ENCODE peak calls at places on chromosomes 1 and 21, in five cellular contexts. P, B, H, G and Q are unnamed samples.

GRCh38 chr1:87706198-87706597 is 377.5 kb downstream of the LMO4 start:
- DNase-seq in P (no peak), B (no peak), H (no peak), G (no peak), Q (no peak)

GRCh38 chr1:39076127-39076798 is 50.1 kb downstream of the NDUFS5 start:
- DNase-seq in P (no peak), B (peak), H (peak), G (peak), Q (no peak)

GRCh38 chr1:214833357-214833756 is 230.4 kb downstream of the CENPF start:
- DNase-seq in P (no peak), B (no peak), H (peak), G (no peak), Q (peak)

GRCh38 chr1:157993179-157994080 is at the start of gene KIRREL1:
- DNase-seq in P (no peak), B (peak), H (peak), G (peak), Q (no peak)

GRCh38 chr21:20040768-20041167 is 957.4 kb upstream of the NCAM2 start:
- DNase-seq in P (no peak), B (no peak), H (no peak), G (no peak), Q (no peak)

GRCh38 chr1:185821612-185822385 is 87.6 kb downstream of the HMCN1 start:
- DNase-seq in P (no peak), B (no peak), H (no peak), G (no peak), Q (no peak)

GRCh38 chr1:53172751-53173498 is 23.7 kb upstream of the CPT2 start:
- DNase-seq in P (no peak), B (no peak), H (peak), G (no peak), Q (peak)

GRCh38 chr1:47351305-47351704 is 17.7 kb downstream of the CMPK1 start:
- DNase-seq in P (no peak), B (no peak), H (no peak), G (no peak), Q (no peak)

GRCh38 chr1:96698332-96698983 is 23.1 kb upstream of the PTBP2 start:
- DNase-seq in P (no peak), B (no peak), H (no peak), G (no peak), Q (no peak)

GRCh38 chr1:119987112-119987511 is 82.3 kb downstream of the NOTCH2 start:
- DNase-seq in P (no peak), B (no peak), H (peak), G (peak), Q (peak)

GRCh38 chr1:145872421-145872891 is 13.2 kb downstream of the ANKRD35 start:
- DNase-seq in P (peak), B (peak), H (peak), G (peak), Q (no peak)

GRCh38 chr1:207815913-207816312 is 64.1 kb downstream of the CD46 start:
- DNase-seq in P (peak), B (peak), H (peak), G (no peak), Q (no peak)

GRCh38 chr1:63920154-63921117 is 146.6 kb downstream of the ROR1 start:
- DNase-seq in P (no peak), B (no peak), H (peak), G (no peak), Q (peak)

GRCh38 chr1:48202030-48202752 is 20.3 kb upstream of the SLC5A9 start:
- DNase-seq in P (no peak), B (peak), H (peak), G (peak), Q (peak)

GRCh38 chr21:36718951-36719501 is 20.1 kb downstream of the SIM2 start:
- DNase-seq in P (peak), B (no peak), H (no peak), G (no peak), Q (no peak)

GRCh38 chr1:36203554-36204346 is 20.5 kb upstream of the THRAP3 start:
- DNase-seq in P (no peak), B (peak), H (peak), G (peak), Q (no peak)

GRCh38 chr1:226611301-226611700 is 62.7 kb downstream of the STUM start:
- DNase-seq in P (no peak), B (peak), H (no peak), G (no peak), Q (no peak)

GRCh38 chr1:246482780-246483179 is 24.3 kb downstream of the SMYD3 start:
- DNase-seq in P (no peak), B (no peak), H (peak), G (no peak), Q (no peak)

GRCh38 chr1:246479061-246479460 is 28.0 kb downstream of the SMYD3 start:
- DNase-seq in P (no peak), B (no peak), H (no peak), G (no peak), Q (no peak)

GRCh38 chr1:246488674-246489073 is 18.4 kb downstream of the SMYD3 start:
- DNase-seq in P (no peak), B (no peak), H (no peak), G (no peak), Q (no peak)

GRCh38 chr1:246477634-246478033 is 29.4 kb downstream of the SMYD3 start:
- DNase-seq in P (no peak), B (no peak), H (no peak), G (no peak), Q (no peak)

GRCh38 chr1:246483204-246483933 is 23.7 kb downstream of the SMYD3 start:
- DNase-seq in P (no peak), B (no peak), H (no peak), G (no peak), Q (no peak)
- H3K4me3 ChIP-seq in P (no peak), B (no peak), H (peak), G (no peak), Q (no peak)

GRCh38 chr1:57424231-57425027 is 569 bp upstream of the DAB1 start:
- DNase-seq in P (no peak), B (peak), H (peak), G (no peak), Q (no peak)
- TF ChIP-seq CTCF in P (peak), B (peak), H (peak), G (no peak), Q (peak)

GRCh38 chr1:114033219-114033706 is 54.0 kb downstream of the OLFML3 start:
- DNase-seq in P (no peak), B (no peak), H (no peak), G (no peak), Q (no peak)
- H3K4me3 ChIP-seq in P (no peak), B (no peak), H (no peak), G (no peak), Q (no peak)

GRCh38 chr1:192445849-192446489 is 129.2 kb downstream of the RGS21 start:
- DNase-seq in P (no peak), B (no peak), H (peak), G (peak), Q (peak)
- TF ChIP-seq CTCF in P (peak), B (peak), H (peak), G (peak), Q (peak)

GRCh38 chr1:12443151-12443550 is 174.9 kb downstream of the DHRS3 start:
- DNase-seq in P (no peak), B (no peak), H (no peak), G (no peak), Q (no peak)
- H3K4me3 ChIP-seq in P (no peak), B (no peak), H (no peak), G (no peak), Q (no peak)

GRCh38 chr1:203464226-203464625 is 11.4 kb upstream of the PRELP start:
- DNase-seq in P (no peak), B (no peak), H (no peak), G (peak), Q (no peak)

GRCh38 chr1:203462878-203463277 is 12.7 kb upstream of the PRELP start:
- DNase-seq in P (peak), B (peak), H (peak), G (peak), Q (peak)

GRCh38 chr1:203462143-203462542 is 13.5 kb upstream of the PRELP start:
- DNase-seq in P (no peak), B (no peak), H (no peak), G (no peak), Q (no peak)

GRCh38 chr1:203464743-203465142 is 10.9 kb upstream of the PRELP start:
- DNase-seq in P (no peak), B (no peak), H (no peak), G (no peak), Q (no peak)

GRCh38 chr1:203463469-203464062 is 12.0 kb upstream of the PRELP start:
- DNase-seq in P (no peak), B (no peak), H (no peak), G (peak), Q (no peak)
- TF ChIP-seq CTCF in P (no peak), B (no peak), H (no peak), G (peak), Q (peak)

DNA sequence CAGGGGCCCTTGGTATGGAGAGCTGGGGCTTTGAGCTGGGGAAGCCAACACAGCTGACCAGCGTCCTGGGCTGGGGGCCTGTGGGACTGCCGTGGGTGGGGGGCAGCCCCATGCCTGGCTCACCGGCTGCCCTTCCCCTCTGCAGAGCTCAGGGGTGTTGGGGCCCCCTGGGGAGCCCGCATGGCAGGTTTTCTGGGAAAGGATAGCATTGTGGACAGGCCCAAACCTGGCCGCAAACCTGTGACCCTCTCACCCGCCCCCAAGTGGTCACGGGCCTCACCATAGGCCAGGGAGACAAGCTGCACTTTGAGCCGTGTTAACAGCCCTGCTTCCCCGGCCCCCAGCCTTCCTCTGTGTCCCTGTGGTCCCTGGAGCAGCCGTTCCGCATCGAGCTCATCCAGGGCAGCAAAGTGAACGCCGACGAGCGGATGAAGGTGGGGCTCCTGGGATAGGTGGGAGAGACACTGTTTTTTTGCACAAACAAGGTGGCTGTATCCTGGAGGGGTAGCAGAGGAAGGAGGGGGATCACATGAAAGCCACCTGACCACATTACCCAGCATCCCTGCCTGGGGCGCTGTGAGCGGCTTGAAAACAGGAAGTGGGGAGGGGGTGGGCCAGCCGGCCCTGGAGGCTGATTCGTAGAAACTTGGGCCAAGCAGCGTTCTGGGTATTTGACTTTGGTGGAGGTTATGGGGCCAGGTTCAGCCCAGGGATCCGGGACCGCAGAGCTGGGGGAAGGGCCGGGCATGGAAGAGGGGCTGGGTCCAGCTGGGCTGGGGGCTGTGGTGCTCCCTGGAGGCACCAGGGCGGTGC is 65.9 kb downstream of the PIK3CD start:
- DNase-seq in P (no peak), B (peak), H (peak), G (peak), Q (no peak)
- H3K4me3 ChIP-seq in P (peak), B (peak), H (no peak), G (no peak), Q (no peak)

GRCh38 chr1:220544901-220545303 is 17.0 kb downstream of the MARK1 start:
- DNase-seq in P (no peak), B (no peak), H (peak), G (no peak), Q (no peak)
- TF ChIP-seq CTCF in P (no peak), B (no peak), H (peak), G (no peak), Q (peak)

GRCh38 chr1:193462629-193463320 is 276.4 kb upstream of the B3GALT2 start:
- DNase-seq in P (no peak), B (no peak), H (peak), G (no peak), Q (no peak)
- H3K4me3 ChIP-seq in P (no peak), B (no peak), H (no peak), G (no peak), Q (no peak)

GRCh38 chr1:232629250-232630046 is 485 bp downstream of the SIPA1L2 start:
- DNase-seq in P (peak), B (peak), H (peak), G (peak), Q (no peak)

GRCh38 chr1:232628335-232629214 is 1.4 kb downstream of the SIPA1L2 start:
- DNase-seq in P (no peak), B (no peak), H (peak), G (no peak), Q (no peak)

GRCh38 chr1:232627645-232628334 is 2.1 kb downstream of the SIPA1L2 start:
- DNase-seq in P (no peak), B (no peak), H (peak), G (no peak), Q (no peak)

GRCh38 chr1:232630894-232631195 is 912 bp upstream of the SIPA1L2 start:
- DNase-seq in P (no peak), B (no peak), H (no peak), G (no peak), Q (no peak)

GRCh38 chr1:232630047-232630893 is at the start of gene SIPA1L2:
- DNase-seq in P (peak), B (peak), H (peak), G (peak), Q (peak)
- TF ChIP-seq CTCF in P (peak), B (peak), H (peak), G (peak), Q (peak)